ENCODE peak calls at places on chromosomes 1 and 21, in six cellular contexts. I is AG04450, U is breast epithelium, E is ovary, G is astrocyte, Z is gastrocnemius medialis. A is an unnamed sample.

GRCh38 chr1:112522621-112523020 is 13.9 kb downstream of the WNT2B start:
- DNase-seq in Z (no peak), I (peak; percentile 86), G (peak; percentile 97), U (no peak), E (no peak), A (peak; percentile 48)

GRCh38 chr1:26749458-26749857 is 38.3 kb upstream of the PIGV start:
- DNase-seq in G (no peak), I (no peak), E (no peak), U (no peak), Z (no peak), A (no peak)

GRCh38 chr1:200912737-200913407 is 18.2 kb downstream of the INAVA start:
- DNase-seq in Z (no peak), U (no peak), I (no peak), G (no peak), E (no peak), A (no peak)

GRCh38 chr1:208127791-208128408 is 116.3 kb downstream of the PLXNA2 start:
- DNase-seq in U (no peak), E (no peak), G (no peak), Z (no peak), I (no peak), A (no peak)

GRCh38 chr1:8343464-8344001 is 25.6 kb downstream of the SLC45A1 start:
- DNase-seq in I (peak; percentile 89), U (peak; percentile 69), E (peak; percentile 89), Z (peak; percentile 55), G (peak; percentile 95), A (peak; percentile 33)

GRCh38 chr1:39165049-39165448 is 39.4 kb upstream of the MACF1 start:
- DNase-seq in Z (no peak), I (no peak), G (no peak), E (no peak), U (no peak), A (no peak)

GRCh38 chr1:87007323-87007722 is 92.9 kb downstream of the HS2ST1 start:
- DNase-seq in I (no peak), E (no peak), U (no peak), G (no peak), Z (no peak), A (no peak)

GRCh38 chr1:246416261-246416660 is 90.8 kb downstream of the SMYD3 start:
- DNase-seq in Z (no peak), E (no peak), G (peak; percentile 42), U (no peak), I (no peak), A (no peak)

GRCh38 chr21:23936224-23936623 is 1671.1 kb downstream of the MRPL39 start:
- DNase-seq in Z (no peak), I (peak; percentile 27), E (no peak), G (peak; percentile 2), U (no peak), A (no peak)

GRCh38 chr1:35598895-35599294 is 25.8 kb downstream of the TFAP2E start:
- DNase-seq in U (no peak), Z (no peak), E (no peak), I (no peak), G (no peak), A (no peak)

GRCh38 chr1:36971832-36972231 is 62.5 kb downstream of the GRIK3 start:
- DNase-seq in U (no peak), G (no peak), E (no peak), Z (no peak), I (no peak), A (no peak)

GRCh38 chr1:194684636-194685035 is 1498.2 kb upstream of the B3GALT2 start:
- DNase-seq in E (no peak), G (peak; percentile 13), U (no peak), Z (no peak), I (no peak), A (no peak)

GRCh38 chr1:106022312-106022902 is 1034.1 kb upstream of the PRMT6 start:
- DNase-seq in Z (no peak), G (no peak), I (no peak), E (no peak), U (no peak), A (no peak)

GRCh38 chr1:28671254-28671780 is 2.7 kb downstream of the GMEB1 start:
- DNase-seq in E (no peak), Z (no peak), U (no peak), I (no peak), G (no peak), A (no peak)

GRCh38 chr1:10424034-10424433 is 6.2 kb upstream of the CENPS start:
- DNase-seq in Z (no peak), U (no peak), E (peak; percentile 49), G (no peak), I (no peak), A (no peak)

GRCh38 chr1:40595623-40596022 is 64.2 kb downstream of the ZNF684 start:
- DNase-seq in U (no peak), I (no peak), Z (no peak), G (no peak), E (no peak), A (no peak)

GRCh38 chr1:214427871-214428277 is 123.5 kb downstream of the PTPN14 start:
- DNase-seq in U (no peak), Z (no peak), I (peak; percentile 76), E (no peak), G (peak; percentile 99), A (peak; percentile 95)

GRCh38 chr1:206829282-206829681 is 36.1 kb upstream of the IL20 start:
- DNase-seq in E (no peak), Z (no peak), G (no peak), U (no peak), I (no peak), A (no peak)

GRCh38 chr21:30233636-30234035 is 17.7 kb upstream of the CLDN8 start:
- DNase-seq in E (no peak), G (no peak), I (no peak), Z (no peak), U (no peak), A (no peak)

GRCh38 chr1:183279835-183280234 is 93.8 kb downstream of the LAMC2 start:
- DNase-seq in Z (peak; percentile 20), U (no peak), G (peak; percentile 78), I (no peak), E (no peak), A (peak; percentile 84)

GRCh38 chr1:34164510-34165381 is at the start of gene CSMD2:
- DNase-seq in G (peak; percentile 66), U (no peak), E (no peak), Z (no peak), I (peak; percentile 24), A (no peak)

GRCh38 chr1:1541956-1542765 is 1.7 kb upstream of the TMEM240 start:
- DNase-seq in U (no peak), G (no peak), E (peak; percentile 28), I (no peak), Z (no peak), A (no peak)

GRCh38 chr1:1540015-1540816 is at the start of gene TMEM240:
- DNase-seq in U (peak; percentile 70), G (peak; percentile 55), I (peak; percentile 32), E (peak; percentile 88), Z (peak; percentile 41), A (no peak)

GRCh38 chr1:1539310-1540014 is 962 bp downstream of the TMEM240 start:
- DNase-seq in I (no peak), E (peak; percentile 62), Z (no peak), G (no peak), U (no peak), A (no peak)

GRCh38 chr1:1542766-1543705 is 2.6 kb upstream of the TMEM240 start:
- DNase-seq in G (no peak), E (peak; percentile 23), U (no peak), I (no peak), Z (no peak), A (no peak)

GRCh38 chr1:1540817-1541628 is 599 bp upstream of the TMEM240 start:
- DNase-seq in I (no peak), E (no peak), G (no peak), U (no peak), Z (no peak), A (no peak)
- H3K27ac ChIP-seq in I (no peak overlapping the region), E (peak overlapping the region; percentile 75), G (no peak overlapping the region), U (peak overlapping the region; percentile 61), Z (peak overlapping the region; percentile 76), A (no peak overlapping the region)

GRCh38 chr1:212192261-212192998 is 92.8 kb upstream of the PPP2R5A start:
- DNase-seq in G (no peak), I (no peak), U (no peak), E (no peak), Z (no peak), A (no peak)

GRCh38 chr1:212186427-212187207 is 98.6 kb upstream of the PPP2R5A start:
- DNase-seq in G (no peak), U (no peak), Z (no peak), I (no peak), E (no peak), A (peak; percentile 18)

GRCh38 chr1:212189352-212189738 is 95.9 kb upstream of the PPP2R5A start:
- DNase-seq in G (no peak), Z (no peak), U (no peak), I (no peak), E (no peak), A (no peak)

GRCh38 chr1:212190169-212190568 is 95.0 kb upstream of the PPP2R5A start:
- DNase-seq in U (no peak), E (no peak), I (no peak), G (no peak), Z (no peak), A (no peak)

DNA sequence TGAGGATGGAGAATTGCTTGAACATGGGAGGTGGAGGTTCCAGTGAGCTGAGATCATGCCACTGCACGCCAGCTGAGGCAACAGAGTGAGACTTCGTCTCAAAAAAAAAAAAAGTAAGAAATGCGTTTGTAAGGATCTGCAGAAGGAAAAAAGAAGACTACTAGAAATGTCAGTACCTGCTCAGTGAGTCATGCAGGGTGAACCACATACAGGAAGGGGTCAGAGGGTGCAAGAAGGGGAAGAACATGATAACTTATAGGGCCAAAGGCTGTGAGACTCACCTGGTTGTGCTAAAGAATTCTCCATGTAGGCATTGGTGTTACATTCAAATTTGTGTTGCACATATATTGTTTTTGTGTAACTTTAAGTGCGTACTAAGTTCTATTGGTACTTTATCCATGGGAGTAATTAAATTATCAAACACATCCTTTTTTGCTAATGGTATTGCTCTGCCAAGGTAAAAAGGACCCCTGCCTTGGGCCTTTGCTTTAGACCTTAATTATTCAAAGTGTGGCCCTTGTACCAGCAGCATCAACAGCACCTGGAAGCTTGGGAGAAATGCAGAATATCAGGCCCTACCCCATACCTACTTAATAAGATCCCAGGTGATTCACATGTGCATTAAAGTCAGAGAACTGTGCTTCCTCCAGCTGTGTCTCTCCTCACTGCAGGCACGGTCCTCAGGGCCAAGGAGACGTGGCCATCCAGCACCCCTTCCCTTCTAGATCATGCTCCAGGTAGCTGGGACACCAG is 96.4 kb upstream of the PPP2R5A start:
- DNase-seq in I (no peak), E (no peak), Z (no peak), G (no peak), U (no peak), A (peak; percentile 44)
- H3K27ac ChIP-seq in I (no peak overlapping the region), E (no peak overlapping the region), Z (peak overlapping the region; percentile 56), G (no peak overlapping the region), U (no peak overlapping the region), A (peak overlapping the region; percentile 41)

GRCh38 chr1:61064673-61065072 is 17.7 kb upstream of the NFIA start:
- DNase-seq in Z (no peak), U (no peak), E (no peak), G (no peak), I (no peak), A (no peak)
- H3K27ac ChIP-seq in Z (no peak overlapping the region), U (no peak overlapping the region), E (no peak overlapping the region), G (no peak overlapping the region), I (no peak overlapping the region), A (no peak overlapping the region)

DNA sequence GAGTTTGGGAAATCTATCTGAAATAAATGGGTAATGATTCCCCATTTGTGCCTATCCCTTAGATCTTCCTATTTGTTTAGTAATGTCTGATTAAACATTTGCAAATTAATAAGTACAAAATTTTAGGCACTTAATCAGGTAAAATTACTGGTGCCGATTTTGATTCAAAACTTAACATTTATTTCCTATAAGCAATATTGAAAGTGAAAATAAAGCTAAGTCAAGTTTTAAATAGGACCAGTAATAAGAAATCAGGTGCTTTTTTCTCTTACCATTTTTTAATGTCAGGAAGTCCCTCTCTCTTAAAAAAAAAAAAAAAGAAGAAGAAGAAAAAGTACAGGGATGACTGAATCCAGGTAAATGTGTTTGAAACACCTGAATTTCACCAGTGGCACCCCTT is 773 bp upstream of the GBP4 start:
- DNase-seq in Z (no peak), I (no peak), E (no peak), U (no peak), G (no peak), A (no peak)
- H3K27ac ChIP-seq in Z (peak overlapping the region; percentile 56), I (no peak overlapping the region), E (peak overlapping the region; percentile 82), U (peak overlapping the region; percentile 64), G (no peak overlapping the region), A (no peak overlapping the region)